ENCODE peak calls at places on chromosomes 16 and 17, in eight cellular contexts. One of them, this sample, is unnamed.

GRCh38 chr17:64146418-64147109 is 16.6 kb upstream of the ERN1 start:
- DNase-seq in heart right ventricle: peak; percentile 69
- DNase-seq in mesendoderm: peak; percentile 75
- DNase-seq in GM23338: peak; percentile 57
- DNase-seq in heart left ventricle: peak; percentile 74
- DNase-seq in CD8-positive, alpha-beta T cell: peak; percentile 24
- DNase-seq in thyroid gland: peak; percentile 75
- DNase-seq in spleen: peak; percentile 87
- DNase-seq in this sample: peak; percentile 82

GRCh38 chr16:3638916-3639644 is 15.4 kb upstream of the DNASE1 start:
- DNase-seq in heart right ventricle: no peak
- DNase-seq in mesendoderm: no peak
- DNase-seq in GM23338: no peak
- DNase-seq in heart left ventricle: no peak
- DNase-seq in CD8-positive, alpha-beta T cell: no peak
- DNase-seq in thyroid gland: no peak
- DNase-seq in spleen: peak; percentile 35
- DNase-seq in this sample: no peak

GRCh38 chr16:57643166-57643813 is 14.9 kb downstream of the ADGRG1 start:
- DNase-seq in heart right ventricle: no peak
- DNase-seq in mesendoderm: peak; percentile 62
- DNase-seq in GM23338: no peak
- DNase-seq in heart left ventricle: no peak
- DNase-seq in CD8-positive, alpha-beta T cell: no peak
- DNase-seq in thyroid gland: peak; percentile 87
- DNase-seq in spleen: no peak
- DNase-seq in this sample: peak; percentile 78

GRCh38 chr17:40516581-40517285 is 15.3 kb upstream of the TNS4 start:
- DNase-seq in heart right ventricle: no peak
- DNase-seq in mesendoderm: peak; percentile 97
- DNase-seq in GM23338: no peak
- DNase-seq in heart left ventricle: no peak
- DNase-seq in CD8-positive, alpha-beta T cell: no peak
- DNase-seq in thyroid gland: peak; percentile 2
- DNase-seq in spleen: peak; percentile 79
- DNase-seq in this sample: peak; percentile 53

GRCh38 chr16:25110392-25110947 is 1.1 kb upstream of the LCMT1 start:
- DNase-seq in heart right ventricle: no peak
- DNase-seq in mesendoderm: no peak
- DNase-seq in GM23338: no peak
- DNase-seq in heart left ventricle: no peak
- DNase-seq in CD8-positive, alpha-beta T cell: no peak
- DNase-seq in thyroid gland: no peak
- DNase-seq in spleen: no peak
- DNase-seq in this sample: no peak

GRCh38 chr16:57966133-57966805 is 4.7 kb downstream of the CNGB1 start:
- DNase-seq in heart right ventricle: no peak
- DNase-seq in mesendoderm: no peak
- DNase-seq in GM23338: no peak
- DNase-seq in heart left ventricle: no peak
- DNase-seq in CD8-positive, alpha-beta T cell: no peak
- DNase-seq in thyroid gland: no peak
- DNase-seq in spleen: no peak
- DNase-seq in this sample: no peak

GRCh38 chr17:74199306-74200092 is 4.0 kb upstream of the RPL38 start:
- DNase-seq in heart right ventricle: peak; percentile 45
- DNase-seq in mesendoderm: peak; percentile 66
- DNase-seq in GM23338: peak; percentile 79
- DNase-seq in heart left ventricle: peak; percentile 70
- DNase-seq in CD8-positive, alpha-beta T cell: peak; percentile 32
- DNase-seq in thyroid gland: peak; percentile 52
- DNase-seq in spleen: peak; percentile 92
- DNase-seq in this sample: peak; percentile 83

GRCh38 chr16:10617662-10618420 is 37.4 kb upstream of the EMP2 start:
- DNase-seq in heart right ventricle: no peak
- DNase-seq in mesendoderm: no peak
- DNase-seq in GM23338: no peak
- DNase-seq in heart left ventricle: no peak
- DNase-seq in CD8-positive, alpha-beta T cell: no peak
- DNase-seq in thyroid gland: no peak
- DNase-seq in spleen: no peak
- DNase-seq in this sample: no peak

GRCh38 chr16:57591086-57591869 is 37.2 kb upstream of the ADGRG1 start:
- DNase-seq in heart right ventricle: peak; percentile 74
- DNase-seq in mesendoderm: peak; percentile 83
- DNase-seq in GM23338: peak; percentile 87
- DNase-seq in heart left ventricle: peak; percentile 70
- DNase-seq in CD8-positive, alpha-beta T cell: no peak
- DNase-seq in thyroid gland: peak; percentile 79
- DNase-seq in spleen: peak; percentile 89
- DNase-seq in this sample: peak; percentile 83

GRCh38 chr17:37147301-37147812 is 198.6 kb downstream of the AATF start:
- DNase-seq in heart right ventricle: no peak
- DNase-seq in mesendoderm: no peak
- DNase-seq in GM23338: no peak
- DNase-seq in heart left ventricle: no peak
- DNase-seq in CD8-positive, alpha-beta T cell: no peak
- DNase-seq in thyroid gland: no peak
- DNase-seq in spleen: no peak
- DNase-seq in this sample: no peak

GRCh38 chr16:85611455-85612190 is 1.5 kb upstream of the GSE1 start:
- DNase-seq in heart right ventricle: peak; percentile 82
- DNase-seq in mesendoderm: peak; percentile 83
- DNase-seq in GM23338: peak; percentile 82
- DNase-seq in heart left ventricle: peak; percentile 87
- DNase-seq in CD8-positive, alpha-beta T cell: no peak
- DNase-seq in thyroid gland: peak; percentile 89
- DNase-seq in spleen: peak; percentile 89
- DNase-seq in this sample: peak; percentile 94

GRCh38 chr16:17658881-17659280 is 188.1 kb upstream of the XYLT1 start:
- DNase-seq in heart right ventricle: no peak
- DNase-seq in mesendoderm: peak; percentile 47
- DNase-seq in GM23338: peak; percentile 35
- DNase-seq in heart left ventricle: no peak
- DNase-seq in CD8-positive, alpha-beta T cell: no peak
- DNase-seq in thyroid gland: no peak
- DNase-seq in spleen: no peak
- DNase-seq in this sample: no peak

GRCh38 chr17:42361781-42362186 is 26.5 kb downstream of the STAT3 start:
- DNase-seq in heart right ventricle: no peak
- DNase-seq in mesendoderm: peak; percentile 54
- DNase-seq in GM23338: no peak
- DNase-seq in heart left ventricle: no peak
- DNase-seq in CD8-positive, alpha-beta T cell: no peak
- DNase-seq in thyroid gland: no peak
- DNase-seq in spleen: no peak
- DNase-seq in this sample: no peak

GRCh38 chr17:29177871-29178749 is 2.1 kb downstream of the MYO18A start:
- DNase-seq in heart right ventricle: no peak
- DNase-seq in mesendoderm: no peak
- DNase-seq in GM23338: peak; percentile 10
- DNase-seq in heart left ventricle: no peak
- DNase-seq in CD8-positive, alpha-beta T cell: no peak
- DNase-seq in thyroid gland: peak; percentile 16
- DNase-seq in spleen: no peak
- DNase-seq in this sample: no peak
- H3K27ac ChIP-seq in heart right ventricle: peak overlapping the region; percentile 91
- H3K27ac ChIP-seq in mesendoderm: no peak overlapping the region
- H3K27ac ChIP-seq in GM23338: peak overlapping the region; percentile 84
- H3K27ac ChIP-seq in heart left ventricle: peak overlapping the region; percentile 91
- H3K27ac ChIP-seq in CD8-positive, alpha-beta T cell: no peak overlapping the region
- H3K27ac ChIP-seq in thyroid gland: peak overlapping the region; percentile 84
- H3K27ac ChIP-seq in spleen: peak overlapping the region; percentile 84
- H3K27ac ChIP-seq in this sample: peak overlapping the region; percentile 89

GRCh38 chr17:49756805-49757496 is 7.0 kb downstream of the FAM117A start:
- DNase-seq in heart right ventricle: no peak
- DNase-seq in mesendoderm: no peak
- DNase-seq in GM23338: no peak
- DNase-seq in heart left ventricle: no peak
- DNase-seq in CD8-positive, alpha-beta T cell: no peak
- DNase-seq in thyroid gland: no peak
- DNase-seq in spleen: no peak
- DNase-seq in this sample: no peak
- H3K4me1 ChIP-seq in heart right ventricle: peaks cover 25% of the 10 kb centered on the region
- H3K4me1 ChIP-seq in mesendoderm: no peaks in the 10 kb centered on the region
- H3K4me1 ChIP-seq in GM23338: peaks cover 30% of the 10 kb centered on the region
- H3K4me1 ChIP-seq in heart left ventricle: no peaks in the 10 kb centered on the region
- H3K4me1 ChIP-seq in CD8-positive, alpha-beta T cell: peaks cover 88% of the 10 kb centered on the region
- H3K4me1 ChIP-seq in thyroid gland: peaks cover 24% of the 10 kb centered on the region
- H3K4me1 ChIP-seq in spleen: peaks cover 93% of the 10 kb centered on the region
- H3K4me1 ChIP-seq in this sample: peaks cover 4% of the 10 kb centered on the region

GRCh38 chr17:76138234-76138895 is 2.7 kb downstream of the FOXJ1 start:
- DNase-seq in heart right ventricle: no peak
- DNase-seq in mesendoderm: peak; percentile 66
- DNase-seq in GM23338: peak; percentile 71
- DNase-seq in heart left ventricle: no peak
- DNase-seq in CD8-positive, alpha-beta T cell: no peak
- DNase-seq in thyroid gland: peak; percentile 93
- DNase-seq in spleen: peak; percentile 64
- DNase-seq in this sample: no peak

GRCh38 chr17:76137026-76137350 is 4.1 kb downstream of the FOXJ1 start:
- DNase-seq in heart right ventricle: no peak
- DNase-seq in mesendoderm: no peak
- DNase-seq in GM23338: no peak
- DNase-seq in heart left ventricle: no peak
- DNase-seq in CD8-positive, alpha-beta T cell: no peak
- DNase-seq in thyroid gland: no peak
- DNase-seq in spleen: no peak
- DNase-seq in this sample: no peak

GRCh38 chr17:76138896-76139248 is 2.2 kb downstream of the FOXJ1 start:
- DNase-seq in heart right ventricle: no peak
- DNase-seq in mesendoderm: no peak
- DNase-seq in GM23338: peak; percentile 11
- DNase-seq in heart left ventricle: no peak
- DNase-seq in CD8-positive, alpha-beta T cell: no peak
- DNase-seq in thyroid gland: no peak
- DNase-seq in spleen: no peak
- DNase-seq in this sample: no peak

GRCh38 chr17:76136276-76137025 is 4.6 kb downstream of the FOXJ1 start:
- DNase-seq in heart right ventricle: no peak
- DNase-seq in mesendoderm: no peak
- DNase-seq in GM23338: peak; percentile 76
- DNase-seq in heart left ventricle: no peak
- DNase-seq in CD8-positive, alpha-beta T cell: no peak
- DNase-seq in thyroid gland: no peak
- DNase-seq in spleen: peak; percentile 42
- DNase-seq in this sample: no peak

DNA sequence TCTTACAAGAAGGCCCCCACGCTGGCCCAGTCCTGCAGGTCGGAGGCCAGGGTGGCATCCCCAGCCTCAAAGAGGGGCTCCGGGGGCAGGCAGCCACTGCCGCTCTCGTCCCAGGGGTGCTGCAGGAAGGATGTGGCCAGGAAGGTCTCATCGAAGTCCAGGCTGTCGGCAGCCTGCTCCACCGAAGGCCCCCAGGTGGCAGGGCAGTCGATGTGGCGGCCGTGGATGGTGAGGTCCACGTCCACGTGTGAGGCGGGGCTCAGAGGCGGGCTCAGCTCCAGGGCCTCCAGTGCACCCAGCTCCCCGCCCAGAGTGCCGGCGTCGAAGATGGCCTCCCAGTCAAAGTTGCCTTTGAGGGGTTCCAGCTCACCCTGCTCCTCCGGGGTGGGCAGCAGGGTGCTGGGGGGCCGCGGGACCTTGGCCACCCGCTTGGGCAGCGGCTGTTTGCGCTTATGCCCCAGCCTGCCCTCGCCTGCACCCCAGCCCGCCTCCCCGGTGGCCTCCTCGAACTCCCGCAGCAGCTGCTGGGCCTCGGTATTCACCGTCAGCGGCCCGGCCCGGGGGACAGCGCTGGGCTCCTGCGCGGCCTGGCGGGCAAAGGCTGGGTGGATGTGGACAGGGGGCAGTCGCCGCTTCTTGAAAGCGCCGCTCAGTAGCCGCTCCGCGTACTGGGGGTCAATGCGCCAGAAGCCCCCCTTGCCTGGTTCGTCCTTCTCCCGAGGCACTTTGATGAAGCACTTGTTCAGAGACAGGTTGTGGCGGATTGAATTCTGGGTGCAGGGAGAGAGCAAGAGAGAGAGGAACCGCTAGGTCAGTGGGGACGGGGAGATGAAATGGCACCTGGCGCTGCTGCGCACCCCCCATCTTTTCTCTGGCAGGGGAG is 3.5 kb downstream of the FOXJ1 start:
- DNase-seq in heart right ventricle: no peak
- DNase-seq in mesendoderm: no peak
- DNase-seq in GM23338: peak; percentile 30
- DNase-seq in heart left ventricle: no peak
- DNase-seq in CD8-positive, alpha-beta T cell: no peak
- DNase-seq in thyroid gland: no peak
- DNase-seq in spleen: peak; percentile 71
- DNase-seq in this sample: no peak
- H3K4me3 ChIP-seq in heart right ventricle: no peak overlapping the region
- H3K4me3 ChIP-seq in mesendoderm: no peak overlapping the region
- H3K4me3 ChIP-seq in GM23338: peak overlapping the region; percentile 85
- H3K4me3 ChIP-seq in heart left ventricle: no peak overlapping the region
- H3K4me3 ChIP-seq in CD8-positive, alpha-beta T cell: no peak overlapping the region
- H3K4me3 ChIP-seq in thyroid gland: no peak overlapping the region
- H3K4me3 ChIP-seq in spleen: no peak overlapping the region
- H3K4me3 ChIP-seq in this sample: no peak overlapping the region

GRCh38 chr17:48101012-48101720 is at the start of gene CBX1:
- DNase-seq in heart right ventricle: peak; percentile 93
- DNase-seq in mesendoderm: peak; percentile 98
- DNase-seq in GM23338: peak; percentile 97
- DNase-seq in heart left ventricle: peak; percentile 96
- DNase-seq in CD8-positive, alpha-beta T cell: peak; percentile 84
- DNase-seq in thyroid gland: peak; percentile 92
- DNase-seq in spleen: peak; percentile 100
- DNase-seq in this sample: peak; percentile 98

GRCh38 chr17:48100591-48101011 is 677 bp downstream of the CBX1 start:
- DNase-seq in heart right ventricle: peak; percentile 30
- DNase-seq in mesendoderm: peak; percentile 93
- DNase-seq in GM23338: peak; percentile 89
- DNase-seq in heart left ventricle: peak; percentile 58
- DNase-seq in CD8-positive, alpha-beta T cell: no peak
- DNase-seq in thyroid gland: peak; percentile 79
- DNase-seq in spleen: no peak
- DNase-seq in this sample: peak; percentile 76

GRCh38 chr17:48100160-48100559 is 1.1 kb downstream of the CBX1 start:
- DNase-seq in heart right ventricle: no peak
- DNase-seq in mesendoderm: no peak
- DNase-seq in GM23338: no peak
- DNase-seq in heart left ventricle: no peak
- DNase-seq in CD8-positive, alpha-beta T cell: no peak
- DNase-seq in thyroid gland: no peak
- DNase-seq in spleen: no peak
- DNase-seq in this sample: no peak

GRCh38 chr17:48093341-48094045 is 7.8 kb downstream of the CBX1 start:
- DNase-seq in heart right ventricle: no peak
- DNase-seq in mesendoderm: no peak
- DNase-seq in GM23338: no peak
- DNase-seq in heart left ventricle: no peak
- DNase-seq in CD8-positive, alpha-beta T cell: no peak
- DNase-seq in thyroid gland: no peak
- DNase-seq in spleen: peak; percentile 21
- DNase-seq in this sample: no peak

DNA sequence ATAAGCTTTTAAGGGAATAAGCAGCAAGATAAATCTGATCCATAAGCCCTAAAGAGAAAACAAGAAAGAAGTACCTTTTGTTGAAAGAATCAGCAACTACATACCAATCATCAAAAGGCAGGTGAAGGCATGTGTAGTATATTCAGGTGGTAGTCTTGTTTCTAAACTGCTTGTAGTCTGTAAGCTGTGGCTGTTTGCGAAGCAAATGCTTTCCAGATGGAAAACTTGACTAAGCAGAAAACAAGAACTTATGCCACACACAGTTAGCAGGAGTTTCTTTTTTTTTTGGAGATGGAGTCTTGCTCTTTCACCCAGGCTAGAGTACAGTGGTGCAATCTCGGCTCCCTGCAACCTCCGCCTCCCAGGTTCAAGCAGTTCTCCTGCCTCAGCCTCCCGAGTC is 5.7 kb downstream of the CBX1 start:
- DNase-seq in heart right ventricle: no peak
- DNase-seq in mesendoderm: no peak
- DNase-seq in GM23338: no peak
- DNase-seq in heart left ventricle: no peak
- DNase-seq in CD8-positive, alpha-beta T cell: no peak
- DNase-seq in thyroid gland: no peak
- DNase-seq in spleen: no peak
- DNase-seq in this sample: no peak
- H3K27ac ChIP-seq in heart right ventricle: no peak overlapping the region
- H3K27ac ChIP-seq in mesendoderm: no peak overlapping the region
- H3K27ac ChIP-seq in GM23338: peak overlapping the region; percentile 50
- H3K27ac ChIP-seq in heart left ventricle: no peak overlapping the region
- H3K27ac ChIP-seq in CD8-positive, alpha-beta T cell: no peak overlapping the region
- H3K27ac ChIP-seq in thyroid gland: no peak overlapping the region
- H3K27ac ChIP-seq in spleen: no peak overlapping the region
- H3K27ac ChIP-seq in this sample: no peak overlapping the region

This sample was measured in upper lobe of right lung.